ENCODE peak calls at places on chromosome 7, in five cellular contexts. One of them, this sample, is unnamed.

GRCh38 chr7:156163747-156164146 is 351.5 kb upstream of the SHH start:
- DNase-seq in NCI-H1417 treated with DMSO at 0.1 percent for 48 hours: no peak
- DNase-seq in stimulated activated CD8-positive, alpha-beta memory T cell treated with anti-CD3 and anti-CD28 coated beads, Interleukin-7, amount 100 ng/mL, for 24 hours: no peak
- DNase-seq in activated CD8-positive, alpha-beta T cell treated with anti-CD3 and anti-CD28 coated beads for 36 hours: no peak
- DNase-seq in C1 segment of cervical spinal cord: no peak
- DNase-seq in this sample: no peak

GRCh38 chr7:95636140-95636539 is 39.8 kb upstream of the PDK4 start:
- DNase-seq in NCI-H1417 treated with DMSO at 0.1 percent for 48 hours: no peak
- DNase-seq in stimulated activated CD8-positive, alpha-beta memory T cell treated with anti-CD3 and anti-CD28 coated beads, Interleukin-7, amount 100 ng/mL, for 24 hours: no peak
- DNase-seq in activated CD8-positive, alpha-beta T cell treated with anti-CD3 and anti-CD28 coated beads for 36 hours: no peak
- DNase-seq in C1 segment of cervical spinal cord: no peak
- DNase-seq in this sample: no peak

GRCh38 chr7:101075646-101076045 is 9.6 kb upstream of the TRIM56 start:
- DNase-seq in NCI-H1417 treated with DMSO at 0.1 percent for 48 hours: no peak
- DNase-seq in stimulated activated CD8-positive, alpha-beta memory T cell treated with anti-CD3 and anti-CD28 coated beads, Interleukin-7, amount 100 ng/mL, for 24 hours: no peak
- DNase-seq in activated CD8-positive, alpha-beta T cell treated with anti-CD3 and anti-CD28 coated beads for 36 hours: no peak
- DNase-seq in C1 segment of cervical spinal cord: no peak
- DNase-seq in this sample: no peak

GRCh38 chr7:153217032-153217431 is 457.5 kb downstream of the ACTR3B start:
- DNase-seq in NCI-H1417 treated with DMSO at 0.1 percent for 48 hours: no peak
- DNase-seq in stimulated activated CD8-positive, alpha-beta memory T cell treated with anti-CD3 and anti-CD28 coated beads, Interleukin-7, amount 100 ng/mL, for 24 hours: no peak
- DNase-seq in activated CD8-positive, alpha-beta T cell treated with anti-CD3 and anti-CD28 coated beads for 36 hours: no peak
- DNase-seq in C1 segment of cervical spinal cord: no peak
- DNase-seq in this sample: no peak

GRCh38 chr7:38211940-38212339 is 33.9 kb downstream of the STARD3NL start:
- DNase-seq in NCI-H1417 treated with DMSO at 0.1 percent for 48 hours: no peak
- DNase-seq in stimulated activated CD8-positive, alpha-beta memory T cell treated with anti-CD3 and anti-CD28 coated beads, Interleukin-7, amount 100 ng/mL, for 24 hours: no peak
- DNase-seq in activated CD8-positive, alpha-beta T cell treated with anti-CD3 and anti-CD28 coated beads for 36 hours: no peak
- DNase-seq in C1 segment of cervical spinal cord: no peak
- DNase-seq in this sample: no peak

GRCh38 chr7:139299296-139299695 is 41.8 kb upstream of the FMC1 start:
- DNase-seq in NCI-H1417 treated with DMSO at 0.1 percent for 48 hours: no peak
- DNase-seq in stimulated activated CD8-positive, alpha-beta memory T cell treated with anti-CD3 and anti-CD28 coated beads, Interleukin-7, amount 100 ng/mL, for 24 hours: no peak
- DNase-seq in activated CD8-positive, alpha-beta T cell treated with anti-CD3 and anti-CD28 coated beads for 36 hours: no peak
- DNase-seq in C1 segment of cervical spinal cord: no peak
- DNase-seq in this sample: no peak

GRCh38 chr7:71439316-71439715 is 307.4 kb downstream of the GALNT17 start:
- DNase-seq in NCI-H1417 treated with DMSO at 0.1 percent for 48 hours: no peak
- DNase-seq in stimulated activated CD8-positive, alpha-beta memory T cell treated with anti-CD3 and anti-CD28 coated beads, Interleukin-7, amount 100 ng/mL, for 24 hours: no peak
- DNase-seq in activated CD8-positive, alpha-beta T cell treated with anti-CD3 and anti-CD28 coated beads for 36 hours: no peak
- DNase-seq in C1 segment of cervical spinal cord: no peak
- DNase-seq in this sample: no peak

GRCh38 chr7:87853237-87853864 is 22.8 kb downstream of the SLC25A40 start:
- DNase-seq in NCI-H1417 treated with DMSO at 0.1 percent for 48 hours: no peak
- DNase-seq in stimulated activated CD8-positive, alpha-beta memory T cell treated with anti-CD3 and anti-CD28 coated beads, Interleukin-7, amount 100 ng/mL, for 24 hours: no peak
- DNase-seq in activated CD8-positive, alpha-beta T cell treated with anti-CD3 and anti-CD28 coated beads for 36 hours: no peak
- DNase-seq in C1 segment of cervical spinal cord: no peak
- DNase-seq in this sample: no peak

GRCh38 chr7:17406756-17407155 is 108.3 kb downstream of the AHR start:
- DNase-seq in NCI-H1417 treated with DMSO at 0.1 percent for 48 hours: no peak
- DNase-seq in stimulated activated CD8-positive, alpha-beta memory T cell treated with anti-CD3 and anti-CD28 coated beads, Interleukin-7, amount 100 ng/mL, for 24 hours: no peak
- DNase-seq in activated CD8-positive, alpha-beta T cell treated with anti-CD3 and anti-CD28 coated beads for 36 hours: no peak
- DNase-seq in C1 segment of cervical spinal cord: no peak
- DNase-seq in this sample: no peak

GRCh38 chr7:90973146-90973545 is 291.1 kb upstream of the FZD1 start:
- DNase-seq in NCI-H1417 treated with DMSO at 0.1 percent for 48 hours: no peak
- DNase-seq in stimulated activated CD8-positive, alpha-beta memory T cell treated with anti-CD3 and anti-CD28 coated beads, Interleukin-7, amount 100 ng/mL, for 24 hours: no peak
- DNase-seq in activated CD8-positive, alpha-beta T cell treated with anti-CD3 and anti-CD28 coated beads for 36 hours: no peak
- DNase-seq in C1 segment of cervical spinal cord: no peak
- DNase-seq in this sample: no peak

This sample was measured in Caco-2.